ENCODE peak calls at places on chromosome 6, in seven cellular contexts. A is activated T-helper 1 cell treated with anti-CD3 and anti-CD28 coated beads, Interleukin-12 subunit alpha, Interleukin-12 subunit beta, Interleukin-2, Interleukin-4 antibody, amounts not matched to agents 30 ng/mL and 10 ng/mL and 1 ng/mL, durations not matched to agents 14 hours and 24 hours and 36 hours; T is NCI-H146; V is stimulated activated CD8-positive, alpha-beta memory T cell treated with anti-CD3 and anti-CD28 coated beads, Interleukin-15, amount 100 ng/mL, for 4 hours; D is right lobe of liver; C is NCI-H1092 treated with DMSO at 0.1 percent for 48 hours; R is stimulated activated CD4-positive, alpha-beta T cell treated with anti-CD3 and anti-CD28 coated beads, Interleukin-12 subunit alpha, Interleukin-12 subunit beta, amount 100 ng/mL, for 24 hours. Y is an unnamed sample.
A peak's percentile ranks its signal among the peaks of the same experiment; 100 is the strongest.

GRCh38 chr6:43716099-43716498 is 28.5 kb upstream of the MRPS18A start:
- DNase-seq in A (no peak), T (no peak), V (no peak), D (no peak), C (peak; percentile 87), R (no peak), Y (no peak)

GRCh38 chr6:158050107-158050735 is 68.6 kb downstream of the SYNJ2 start:
- DNase-seq in A (no peak), T (no peak), V (no peak), D (no peak), C (no peak), R (no peak), Y (no peak)

GRCh38 chr6:42313038-42313437 is 95.4 kb upstream of the MRPS10 start:
- DNase-seq in A (no peak), T (no peak), V (no peak), D (no peak), C (no peak), R (no peak), Y (no peak)

GRCh38 chr6:52410979-52411378 is 9.2 kb upstream of the EFHC1 start:
- DNase-seq in A (no peak), T (no peak), V (no peak), D (no peak), C (no peak), R (no peak), Y (no peak)

GRCh38 chr6:169341706-169342105 is 88.1 kb upstream of the THBS2 start:
- DNase-seq in A (no peak), T (no peak), V (no peak), D (no peak), C (no peak), R (no peak), Y (no peak)

GRCh38 chr6:101398716-101399626 is 5.5 kb downstream of the GRIK2 start:
- DNase-seq in A (no peak), T (no peak), V (no peak), D (no peak), C (no peak), R (no peak), Y (no peak)

GRCh38 chr6:78502386-78502887 is 364.9 kb upstream of the IRAK1BP1 start:
- DNase-seq in A (no peak), T (no peak), V (no peak), D (no peak), C (no peak), R (no peak), Y (no peak)

GRCh38 chr6:100712997-100713396 is 168.1 kb downstream of the ASCC3 start:
- DNase-seq in A (no peak), T (no peak), V (no peak), D (no peak), C (no peak), R (no peak), Y (no peak)

GRCh38 chr6:28496099-28496779 is 19.4 kb downstream of the GPX6 start:
- DNase-seq in A (no peak), T (no peak), V (no peak), D (no peak), C (peak; percentile 1), R (no peak), Y (no peak)

GRCh38 chr6:1381397-1382330 is 7.7 kb upstream of the FOXF2 start:
- DNase-seq in A (peak; percentile 41), T (no peak), V (no peak), D (no peak), C (no peak), R (peak; percentile 39), Y (peak; percentile 13)

GRCh38 chr6:83055366-83055964 is 10.2 kb downstream of the UBE3D start:
- DNase-seq in A (no peak), T (peak; percentile 46), V (no peak), D (no peak), C (peak; percentile 48), R (no peak), Y (no peak)

GRCh38 chr6:125824946-125825786 is 34.4 kb downstream of the NCOA7 start:
- DNase-seq in A (no peak), T (no peak), V (no peak), D (no peak), C (peak; percentile 12), R (no peak), Y (no peak)

GRCh38 chr6:43942011-43942442 is 172.0 kb downstream of the VEGFA start:
- DNase-seq in A (no peak), T (peak; percentile 58), V (no peak), D (no peak), C (no peak), R (no peak), Y (no peak)

GRCh38 chr6:38639498-38640215 is at the start of gene BTBD9:
- DNase-seq in A (peak; percentile 80), T (peak; percentile 92), V (peak; percentile 46), D (peak; percentile 84), C (peak; percentile 76), R (peak; percentile 64), Y (peak; percentile 76)

GRCh38 chr6:32852844-32853540 is 512 bp downstream of the TAP1 start:
- DNase-seq in A (peak; percentile 47), T (no peak), V (no peak), D (peak; percentile 65), C (no peak), R (no peak), Y (peak; percentile 64)

GRCh38 chr6:166786704-166787293 is 159.7 kb upstream of the RPS6KA2 start:
- DNase-seq in A (no peak), T (peak; percentile 75), V (no peak), D (no peak), C (peak; percentile 85), R (no peak), Y (no peak)

GRCh38 chr6:39543117-39543516 is 182.1 kb downstream of the KIF6 start:
- DNase-seq in A (no peak), T (no peak), V (no peak), D (no peak), C (no peak), R (no peak), Y (no peak)

GRCh38 chr6:118146584-118146983 is 239.5 kb downstream of the SLC35F1 start:
- DNase-seq in A (no peak), T (no peak), V (no peak), D (no peak), C (no peak), R (no peak), Y (no peak)

GRCh38 chr6:69584913-69585729 is 211.7 kb downstream of the LMBRD1 start:
- DNase-seq in A (no peak), T (no peak), V (no peak), D (no peak), C (no peak), R (no peak), Y (no peak)

GRCh38 chr6:30779850-30780641 is 35.7 kb upstream of the IER3 start:
- DNase-seq in A (no peak), T (no peak), V (no peak), D (no peak), C (no peak), R (no peak), Y (no peak)

GRCh38 chr6:85966859-85967258 is 324.2 kb upstream of the SYNCRIP start:
- DNase-seq in A (no peak), T (no peak), V (no peak), D (no peak), C (no peak), R (no peak), Y (no peak)

GRCh38 chr6:131251593-131252204 is 116.4 kb downstream of the AKAP7 start:
- DNase-seq in A (no peak), T (no peak), V (no peak), D (no peak), C (no peak), R (no peak), Y (no peak)

GRCh38 chr6:42281570-42281969 is 63.9 kb upstream of the MRPS10 start:
- DNase-seq in A (no peak), T (no peak), V (no peak), D (no peak), C (no peak), R (no peak), Y (peak; percentile 30)